ENCODE peak calls at places on chromosomes 11 and 22, in five cellular contexts. T, V, B, H and A are unnamed samples.

GRCh38 chr11:93225642-93226041 is 27.9 kb upstream of the SLC36A4 start:
- DNase-seq in T (no peak), V (no peak), B (peak; percentile 50), H (no peak), A (no peak)

GRCh38 chr11:2870955-2871720 is 14.4 kb downstream of the CDKN1C start:
- DNase-seq in T (no peak), V (no peak), B (no peak), H (no peak), A (no peak)

GRCh38 chr22:38751422-38752346 is 4.1 kb downstream of the SUN2 start:
- DNase-seq in T (no peak), V (peak; percentile 87), B (no peak), H (no peak), A (peak; percentile 52)

GRCh38 chr11:27861706-27862430 is 161.6 kb upstream of the BDNF start:
- DNase-seq in T (no peak), V (peak; percentile 79), B (peak; percentile 95), H (peak; percentile 19), A (no peak)

GRCh38 chr11:123174196-123175183 is 20.6 kb downstream of the CLMP start:
- DNase-seq in T (peak; percentile 62), V (peak; percentile 77), B (peak; percentile 95), H (peak; percentile 89), A (peak; percentile 32)

GRCh38 chr11:10478574-10479550 is 23.8 kb downstream of the AMPD3 start:
- DNase-seq in T (no peak), V (no peak), B (peak; percentile 19), H (no peak), A (no peak)

GRCh38 chr11:127017482-127017881 is 16.9 kb upstream of the KIRREL3 start:
- DNase-seq in T (peak; percentile 72), V (peak; percentile 46), B (peak; percentile 90), H (no peak), A (no peak)

GRCh38 chr11:68528630-68529029 is 68.1 kb downstream of the PPP6R3 start:
- DNase-seq in T (no peak), V (no peak), B (no peak), H (no peak), A (no peak)

GRCh38 chr11:2093575-2094353 is 45.4 kb downstream of the IGF2 start:
- DNase-seq in T (no peak), V (peak; percentile 72), B (peak; percentile 93), H (no peak), A (no peak)

GRCh38 chr11:2289859-2290258 is 11.9 kb downstream of the C11orf21 start:
- DNase-seq in T (no peak), V (no peak), B (no peak), H (no peak), A (no peak)

GRCh38 chr22:42967933-42968332 is 47.0 kb downstream of the PACSIN2 start:
- DNase-seq in T (no peak), V (no peak), B (peak; percentile 79), H (peak; percentile 44), A (peak; percentile 50)

GRCh38 chr11:92911478-92911877 is 58.0 kb upstream of the MTNR1B start:
- DNase-seq in T (no peak), V (no peak), B (no peak), H (no peak), A (no peak)

GRCh38 chr22:44583076-44583760 is 85.2 kb upstream of the RTL6 start:
- DNase-seq in T (no peak), V (peak; percentile 10), B (peak; percentile 80), H (peak; percentile 7), A (no peak)

GRCh38 chr11:102914238-102915043 is 39.7 kb upstream of the MMP12 start:
- DNase-seq in T (peak; percentile 51), V (peak; percentile 28), B (peak; percentile 71), H (peak; percentile 14), A (peak; percentile 36)

GRCh38 chr11:103609117-103610066 is 427.0 kb upstream of the DDI1 start:
- DNase-seq in T (no peak), V (peak; percentile 87), B (peak; percentile 89), H (no peak), A (no peak)

GRCh38 chr11:33949201-33949913 is 57.5 kb upstream of the LMO2 start:
- DNase-seq in T (no peak), V (no peak), B (no peak), H (no peak), A (no peak)

GRCh38 chr11:43784866-43785265 is 95.8 kb upstream of the ALKBH3 start:
- DNase-seq in T (no peak), V (no peak), B (no peak), H (no peak), A (no peak)

GRCh38 chr11:20011294-20011951 is 148.9 kb downstream of the DBX1 start:
- DNase-seq in T (no peak), V (peak; percentile 89), B (peak; percentile 51), H (no peak), A (no peak)

GRCh38 chr11:64767344-64768299 is 7.8 kb upstream of the PYGM start:
- DNase-seq in T (peak; percentile 84), V (no peak), B (peak; percentile 73), H (peak; percentile 72), A (peak; percentile 76)

GRCh38 chr11:10304495-10305261 is at the start of gene ADM:
- DNase-seq in T (peak; percentile 86), V (peak; percentile 91), B (peak; percentile 96), H (peak; percentile 92), A (peak; percentile 95)

GRCh38 chr11:2524446-2525165 is 79.8 kb downstream of the KCNQ1 start:
- DNase-seq in T (no peak), V (no peak), B (no peak), H (no peak), A (peak; percentile 19)

GRCh38 chr11:17978553-17979287 is 34.1 kb downstream of the SERGEF start:
- DNase-seq in T (peak; percentile 79), V (peak; percentile 39), B (peak; percentile 73), H (no peak), A (peak; percentile 35)

GRCh38 chr11:889686-890475 is 20.7 kb downstream of the CHID1 start:
- DNase-seq in T (peak; percentile 35), V (no peak), B (no peak), H (no peak), A (no peak)

GRCh38 chr11:116517077-116517476 is 255.7 kb downstream of the BUD13 start:
- DNase-seq in T (no peak), V (no peak), B (no peak), H (no peak), A (no peak)

GRCh38 chr22:33811686-33812085 is 108.6 kb downstream of the LARGE1 start:
- DNase-seq in T (peak; percentile 26), V (no peak), B (peak; percentile 94), H (peak; percentile 90), A (peak; percentile 50)

GRCh38 chr11:69905202-69905535 is 86.0 kb upstream of the FGF3 start:
- DNase-seq in T (no peak), V (no peak), B (no peak), H (no peak), A (no peak)

GRCh38 chr11:96869207-96869606 is 479.4 kb downstream of the JRKL start:
- DNase-seq in T (no peak), V (peak; percentile 20), B (peak; percentile 64), H (no peak), A (no peak)

GRCh38 chr11:78281511-78281910 is 92.8 kb downstream of the USP35 start:
- DNase-seq in T (no peak), V (no peak), B (no peak), H (no peak), A (no peak)

GRCh38 chr11:78276311-78276710 is 87.6 kb downstream of the USP35 start:
- DNase-seq in T (no peak), V (no peak), B (no peak), H (no peak), A (no peak)

GRCh38 chr11:78274739-78275138 is 86.0 kb downstream of the USP35 start:
- DNase-seq in T (no peak), V (no peak), B (no peak), H (no peak), A (no peak)

GRCh38 chr11:78282821-78283220 is 94.1 kb downstream of the USP35 start:
- DNase-seq in T (no peak), V (no peak), B (no peak), H (no peak), A (no peak)

GRCh38 chr11:78277314-78277994 is 88.7 kb downstream of the USP35 start:
- DNase-seq in T (no peak), V (no peak), B (no peak), H (no peak), A (peak; percentile 90)
- H3K36me3 ChIP-seq in T (no peaks in the 10 kb centered on the region), V (no peaks in the 10 kb centered on the region), B (no peaks in the 10 kb centered on the region), H (no peaks in the 10 kb centered on the region), A (no peaks in the 10 kb centered on the region)

GRCh38 chr22:41094036-41094435 is 1.6 kb downstream of the EP300 start:
- DNase-seq in T (peak; percentile 54), V (peak; percentile 42), B (peak; percentile 65), H (no peak), A (peak; percentile 53)
- H3K36me3 ChIP-seq in T (peaks cover 3% of the 10 kb centered on the region), V (no peaks in the 10 kb centered on the region), B (no peaks in the 10 kb centered on the region), H (no peaks in the 10 kb centered on the region), A (no peaks in the 10 kb centered on the region)

DNA sequence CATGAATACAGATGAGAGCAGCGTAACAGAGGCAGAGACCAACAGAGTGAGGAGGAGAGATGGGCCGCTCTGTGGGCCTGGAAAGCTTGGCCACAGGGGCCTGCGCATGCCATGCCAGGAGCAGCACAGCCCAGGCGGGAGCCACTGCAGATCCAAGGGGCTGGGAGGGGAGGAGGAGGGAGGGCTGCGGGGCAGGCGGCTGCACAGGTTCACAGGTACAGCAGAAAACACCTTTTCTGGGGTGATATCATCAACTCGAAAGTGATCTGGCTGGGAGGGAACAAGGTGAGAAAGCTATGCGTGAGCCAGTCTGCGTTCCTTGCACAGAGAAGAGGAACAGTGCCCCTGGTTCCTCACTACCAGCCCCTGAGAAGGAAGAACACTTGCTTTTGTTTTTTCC is 14.8 kb downstream of the VPS37C start:
- DNase-seq in T (no peak), V (no peak), B (no peak), H (no peak), A (no peak)
- H3K36me3 ChIP-seq in T (no peaks in the 10 kb centered on the region), V (no peaks in the 10 kb centered on the region), B (no peaks in the 10 kb centered on the region), H (no peaks in the 10 kb centered on the region), A (no peaks in the 10 kb centered on the region)

GRCh38 chr11:47239889-47240288 is 8.7 kb downstream of the ACP2 start:
- DNase-seq in T (no peak), V (no peak), B (no peak), H (no peak), A (no peak)

GRCh38 chr11:47242596-47243192 is 5.9 kb downstream of the ACP2 start:
- DNase-seq in T (no peak), V (no peak), B (no peak), H (no peak), A (no peak)

GRCh38 chr11:47244664-47245350 is 3.8 kb downstream of the ACP2 start:
- DNase-seq in T (no peak), V (no peak), B (no peak), H (no peak), A (no peak)

GRCh38 chr11:47243454-47243853 is 5.2 kb downstream of the ACP2 start:
- DNase-seq in T (no peak), V (no peak), B (no peak), H (no peak), A (no peak)

DNA sequence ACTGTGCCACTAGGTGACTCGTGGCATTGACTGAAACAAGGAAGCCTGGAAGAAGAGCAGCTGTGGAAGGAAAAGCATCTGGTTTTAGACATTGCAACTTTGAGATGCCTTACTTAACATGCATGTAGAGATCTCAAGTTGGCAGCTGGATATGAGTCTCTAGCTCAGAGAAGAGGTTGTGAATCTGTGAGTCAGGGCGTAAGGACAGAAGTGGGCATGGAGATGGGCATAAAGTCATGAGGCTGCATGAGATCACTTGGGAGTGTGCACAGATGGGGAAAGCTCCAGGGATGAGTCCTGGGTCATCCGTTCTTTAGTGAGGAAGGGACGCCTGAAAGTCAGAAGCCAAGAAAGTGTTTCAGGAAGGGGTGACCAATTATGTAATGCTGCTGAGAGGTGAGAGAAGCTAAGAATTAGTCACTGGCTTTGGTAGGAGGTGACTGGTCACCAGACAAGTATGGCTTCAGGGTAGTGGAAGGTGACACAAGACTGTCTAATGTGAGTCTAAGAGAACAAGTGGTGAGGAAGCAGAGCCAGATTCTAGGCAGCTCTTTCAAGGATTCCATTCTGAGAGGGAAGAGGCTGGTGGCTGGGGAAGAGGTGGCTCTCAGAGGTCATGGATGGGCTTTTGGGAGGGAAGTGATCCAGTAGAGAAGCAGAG is 6.7 kb downstream of the ACP2 start:
- DNase-seq in T (no peak), V (peak; percentile 46), B (peak; percentile 91), H (no peak), A (no peak)
- H3K36me3 ChIP-seq in T (no peaks in the 10 kb centered on the region), V (peaks cover 25% of the 10 kb centered on the region), B (peaks cover 22% of the 10 kb centered on the region), H (no peaks in the 10 kb centered on the region), A (peaks cover 16% of the 10 kb centered on the region)